ENCODE peak calls at places on chromosomes 7 and 10, in seven cellular contexts. K, J, L, S, T, M and W are unnamed samples.

GRCh38 chr7:158710651-158711102 is 6.1 kb upstream of the NCAPG2 start:
- DNase-seq in K (peak; percentile 98), J (no peak), L (no peak), S (no peak), T (no peak), M (no peak), W (no peak)

GRCh38 chr10:68179016-68179415 is 52.9 kb downstream of the ATOH7 start:
- DNase-seq in K (no peak), J (no peak), L (no peak), S (no peak), T (no peak), M (no peak), W (no peak)

GRCh38 chr7:140653319-140654108 is 12.9 kb upstream of the DENND2A start:
- DNase-seq in K (peak; percentile 86), J (peak; percentile 27), L (peak; percentile 76), S (peak; percentile 64), T (peak; percentile 87), M (peak; percentile 73), W (no peak)

GRCh38 chr7:88310950-88311674 is 4.4 kb upstream of the STEAP4 start:
- DNase-seq in K (no peak), J (no peak), L (no peak), S (no peak), T (no peak), M (no peak), W (no peak)

GRCh38 chr7:135189961-135190360 is 19.5 kb upstream of the CYREN start:
- DNase-seq in K (no peak), J (no peak), L (no peak), S (no peak), T (no peak), M (no peak), W (no peak)

GRCh38 chr10:132247943-132248342 is 59.8 kb downstream of the STK32C start:
- DNase-seq in K (peak; percentile 9), J (no peak), L (no peak), S (no peak), T (no peak), M (no peak), W (no peak)

GRCh38 chr7:2720024-2720423 is 32.0 kb downstream of the AMZ1 start:
- DNase-seq in K (no peak), J (no peak), L (no peak), S (no peak), T (no peak), M (no peak), W (no peak)

GRCh38 chr10:96714031-96714590 is 6.2 kb downstream of the PIK3AP1 start:
- DNase-seq in K (no peak), J (no peak), L (no peak), S (no peak), T (no peak), M (no peak), W (no peak)

GRCh38 chr7:149573519-149573918 is 75.9 kb upstream of the ZNF746 start:
- DNase-seq in K (no peak), J (no peak), L (no peak), S (no peak), T (peak; percentile 13), M (no peak), W (no peak)

GRCh38 chr10:22320591-22321155 is at the start of gene BMI1:
- DNase-seq in K (peak; percentile 89), J (peak; percentile 77), L (peak; percentile 87), S (peak; percentile 81), T (peak; percentile 73), M (peak; percentile 83), W (peak; percentile 90)

GRCh38 chr7:7208524-7208923 is 26.2 kb downstream of the C1GALT1 start:
- DNase-seq in K (no peak), J (no peak), L (no peak), S (no peak), T (peak; percentile 82), M (no peak), W (no peak)

GRCh38 chr10:49532461-49532860 is 6.5 kb downstream of the ERCC6 start:
- DNase-seq in K (no peak), J (no peak), L (no peak), S (no peak), T (no peak), M (no peak), W (no peak)

GRCh38 chr10:24240001-24240751 is 31.2 kb downstream of the KIAA1217 start:
- DNase-seq in K (peak; percentile 54), J (no peak), L (no peak), S (no peak), T (peak; percentile 45), M (peak; percentile 28), W (no peak)

GRCh38 chr10:3532644-3533043 is 252.4 kb downstream of the KLF6 start:
- DNase-seq in K (peak; percentile 17), J (no peak), L (no peak), S (no peak), T (no peak), M (no peak), W (peak; percentile 76)

GRCh38 chr7:125316451-125316850 is 386.8 kb upstream of the POT1 start:
- DNase-seq in K (peak; percentile 0), J (no peak), L (no peak), S (no peak), T (peak; percentile 98), M (peak; percentile 15), W (peak; percentile 34)

DNA sequence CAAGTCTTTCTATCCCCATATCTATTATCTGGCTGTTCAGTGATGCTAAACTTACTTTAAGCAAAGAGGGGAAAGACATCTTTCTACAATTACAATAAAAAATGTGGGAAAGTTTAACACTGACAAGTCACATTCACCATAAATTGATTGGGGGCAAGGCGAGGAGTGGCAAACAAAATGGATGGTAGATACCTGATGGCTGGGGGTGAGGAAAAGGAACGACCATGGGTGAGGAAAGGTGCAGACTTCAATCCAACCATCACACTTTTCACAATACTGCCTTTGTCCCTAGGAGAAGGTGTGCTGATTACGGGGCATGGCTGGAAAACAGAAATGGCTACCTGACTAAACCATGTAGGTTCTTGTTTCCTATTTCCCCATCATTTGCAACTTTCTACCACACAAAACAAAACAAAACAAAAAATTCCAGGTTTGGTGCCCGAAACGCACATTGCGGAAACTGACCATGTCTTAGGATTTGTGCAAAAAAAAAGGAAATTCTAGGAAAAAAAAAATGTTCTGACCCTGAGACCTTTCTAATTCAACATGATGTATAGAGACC is 3.8 kb downstream of the RELN start:
- DNase-seq in K (no peak), J (no peak), L (no peak), S (no peak), T (no peak), M (no peak), W (no peak)
- H3K27me3 ChIP-seq in K (peaks cover under 1% of the 10 kb centered on the region), J (peaks cover 31% of the 10 kb centered on the region), L (peaks cover 35% of the 10 kb centered on the region), S (peaks cover 2% of the 10 kb centered on the region), T (peaks cover 13% of the 10 kb centered on the region), M (no peaks in the 10 kb centered on the region), W (peaks cover 48% of the 10 kb centered on the region)

DNA sequence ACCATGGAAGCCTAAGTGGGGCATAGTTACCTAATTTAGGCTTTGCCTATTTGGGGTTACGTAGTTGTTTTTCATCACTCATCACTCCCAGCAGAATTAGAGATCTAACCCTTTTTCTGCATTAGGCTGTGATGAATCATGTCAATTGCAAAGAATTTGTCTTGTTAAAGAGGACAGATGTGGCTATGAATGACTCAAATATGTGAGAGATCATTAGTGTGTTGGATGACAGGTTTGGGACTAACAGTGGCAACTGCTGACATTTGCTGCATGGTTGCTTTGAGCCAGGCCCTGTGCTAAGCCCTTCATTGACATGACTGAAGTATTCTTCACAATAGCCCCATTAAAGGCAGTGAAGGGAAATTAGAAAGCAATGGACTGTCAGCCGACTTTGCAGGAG is 83.4 kb upstream of the BMPER start:
- DNase-seq in K (no peak), J (no peak), L (no peak), S (no peak), T (no peak), M (no peak), W (no peak)
- H3K27ac ChIP-seq in K (no peak overlapping the region), J (no peak overlapping the region), L (no peak overlapping the region), S (no peak overlapping the region), T (no peak overlapping the region), M (no peak overlapping the region), W (no peak overlapping the region)

DNA sequence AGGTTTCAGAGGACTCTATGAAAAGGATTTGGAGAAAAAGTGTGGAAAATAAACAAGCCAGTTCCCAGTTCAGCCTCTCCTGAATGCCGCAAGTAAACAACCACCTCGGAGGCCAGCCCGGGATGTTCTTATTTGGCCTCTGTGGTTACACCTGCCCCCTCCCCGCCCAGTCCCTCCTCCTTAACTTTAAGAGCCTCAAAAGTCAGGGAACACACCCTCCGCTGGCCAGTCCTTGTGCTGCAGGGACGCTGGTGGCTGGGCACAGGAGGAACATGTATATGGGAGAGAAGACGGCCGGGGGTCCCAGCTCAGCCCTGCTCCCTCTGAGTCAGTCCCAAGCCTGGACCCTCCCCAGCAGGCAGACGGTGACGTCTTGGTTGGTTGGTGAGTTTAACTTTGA is 6.1 kb downstream of the CHST3 start:
- DNase-seq in K (no peak), J (no peak), L (no peak), S (no peak), T (peak; percentile 85), M (peak; percentile 40), W (no peak)
- H3K4me3 ChIP-seq in K (no peak overlapping the region), J (peak overlapping the region; percentile 52), L (no peak overlapping the region), S (no peak overlapping the region), T (no peak overlapping the region), M (no peak overlapping the region), W (no peak overlapping the region)

DNA sequence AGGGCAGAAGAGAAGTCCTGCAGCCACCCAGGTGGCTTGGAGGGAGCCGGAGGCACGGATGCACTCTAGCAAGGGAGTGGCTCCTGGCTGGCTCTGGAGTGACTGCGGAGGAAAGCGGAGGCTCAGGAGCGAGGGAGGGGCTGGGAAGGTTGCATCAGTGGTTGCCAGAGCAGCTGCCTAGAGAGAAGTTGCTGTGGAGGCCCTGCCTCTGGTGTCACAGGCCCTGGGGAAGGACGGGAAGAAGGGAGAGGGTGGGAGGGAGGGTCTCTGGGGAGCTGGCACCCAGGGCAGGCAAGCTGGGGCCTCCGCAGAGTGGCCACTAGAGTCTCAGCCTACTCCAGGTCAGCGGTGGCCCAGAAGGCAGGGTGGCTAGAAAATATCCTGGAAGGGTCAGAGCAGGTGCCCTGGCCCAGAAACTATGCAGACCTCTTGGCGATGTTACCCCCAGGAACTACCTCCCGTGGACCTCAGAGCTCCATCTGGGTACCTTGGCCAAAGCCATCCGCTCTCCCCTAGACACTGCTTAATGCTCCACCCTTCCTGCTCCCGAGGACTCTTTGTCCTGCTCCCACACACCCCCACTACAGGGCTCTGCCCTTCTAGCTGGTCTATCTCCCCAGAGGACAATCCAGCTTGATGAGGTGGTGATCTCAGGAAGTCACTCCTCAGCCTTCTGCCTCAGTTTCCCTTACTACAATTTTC is 164.3 kb downstream of the NRF1 start:
- DNase-seq in K (no peak), J (no peak), L (no peak), S (no peak), T (peak; percentile 82), M (no peak), W (peak; percentile 17)
- H3K27me3 ChIP-seq in K (peaks cover 87% of the 10 kb centered on the region), J (peaks cover 33% of the 10 kb centered on the region), L (peaks cover 85% of the 10 kb centered on the region), S (no peaks in the 10 kb centered on the region), T (peaks cover 23% of the 10 kb centered on the region), M (no peaks in the 10 kb centered on the region), W (peaks cover 96% of the 10 kb centered on the region)

GRCh38 chr10:30894221-30894620 is 137.4 kb downstream of the ZNF438 start:
- DNase-seq in K (no peak), J (no peak), L (no peak), S (no peak), T (no peak), M (no peak), W (no peak)

GRCh38 chr10:30897045-30897444 is 134.6 kb downstream of the ZNF438 start:
- DNase-seq in K (no peak), J (no peak), L (no peak), S (no peak), T (no peak), M (no peak), W (no peak)

GRCh38 chr10:30898964-30899363 is 132.7 kb downstream of the ZNF438 start:
- DNase-seq in K (no peak), J (no peak), L (no peak), S (no peak), T (no peak), M (no peak), W (no peak)

GRCh38 chr10:30893208-30893607 is 138.5 kb downstream of the ZNF438 start:
- DNase-seq in K (peak; percentile 11), J (no peak), L (no peak), S (no peak), T (no peak), M (no peak), W (no peak)

GRCh38 chr10:30897547-30897946 is 134.1 kb downstream of the ZNF438 start:
- DNase-seq in K (no peak), J (no peak), L (no peak), S (no peak), T (no peak), M (no peak), W (no peak)
- H3K27ac ChIP-seq in K (no peak overlapping the region), J (no peak overlapping the region), L (no peak overlapping the region), S (no peak overlapping the region), T (no peak overlapping the region), M (no peak overlapping the region), W (no peak overlapping the region)